ENCODE peak calls at places on chromosomes 13 and 19, in six cellular contexts. B is cardiac fibroblast, N is fibroblast of mammary gland, E is iPS DF 6.9, P is heart left ventricle, V is fibroblast of pulmonary artery. D is an unnamed sample.

GRCh38 chr13:113774177-113775107 is 15.4 kb downstream of the TMEM255B start:
- DNase-seq in B (peak), N (peak), E (no peak), P (no peak), V (peak), D (no peak)

GRCh38 chr19:16641695-16642094 is 13.7 kb upstream of the MED26 start:
- DNase-seq in B (no peak), N (no peak), E (no peak), P (no peak), V (no peak), D (no peak)

GRCh38 chr13:88188986-88189385 is 517.8 kb downstream of the SLITRK5 start:
- DNase-seq in B (no peak), N (no peak), E (no peak), P (no peak), V (no peak), D (no peak)

GRCh38 chr19:1239420-1239795 is 1.6 kb upstream of the CBARP start:
- DNase-seq in B (no peak), N (no peak), E (no peak), P (no peak), V (no peak), D (no peak)

GRCh38 chr19:41914906-41915247 is 13.4 kb downstream of the ERFL start:
- DNase-seq in B (no peak), N (no peak), E (no peak), P (no peak), V (no peak), D (no peak)

GRCh38 chr13:111914241-111915103 is 152.5 kb upstream of the SOX1 start:
- DNase-seq in B (no peak), N (no peak), E (no peak), P (peak), V (no peak), D (no peak)

GRCh38 chr13:25375727-25376358 is 4.1 kb downstream of the ATP8A2 start:
- DNase-seq in B (peak), N (peak), E (no peak), P (no peak), V (peak), D (no peak)

GRCh38 chr19:50658438-50659317 is 9.4 kb downstream of the C19orf81 start:
- DNase-seq in B (peak), N (peak), E (no peak), P (peak), V (peak), D (peak)

GRCh38 chr19:18049390-18049789 is 37.3 kb downstream of the IL12RB1 start:
- DNase-seq in B (peak), N (peak), E (no peak), P (peak), V (peak), D (peak)

GRCh38 chr13:28658539-28658795 is 463 bp upstream of the POMP start:
- DNase-seq in B (no peak), N (peak), E (no peak), P (no peak), V (no peak), D (no peak)

GRCh38 chr19:29596885-29597525 is 9.1 kb upstream of the POP4 start:
- DNase-seq in B (peak), N (peak), E (no peak), P (no peak), V (peak), D (no peak)

GRCh38 chr19:51712461-51713081 is 11.2 kb downstream of the HAS1 start:
- DNase-seq in B (peak), N (peak), E (peak), P (no peak), V (peak), D (no peak)

GRCh38 chr13:46726347-46726746 is 70.6 kb downstream of the ESD start:
- DNase-seq in B (no peak), N (no peak), E (no peak), P (no peak), V (no peak), D (no peak)

GRCh38 chr13:28564030-28564429 is 69.1 kb upstream of the FLT1 start:
- DNase-seq in B (no peak), N (no peak), E (no peak), P (no peak), V (no peak), D (no peak)

GRCh38 chr13:24899601-24900000 is 135.6 kb downstream of the RNF17 start:
- DNase-seq in B (peak), N (no peak), E (no peak), P (no peak), V (no peak), D (no peak)

GRCh38 chr13:100535401-100536135 is 53.0 kb downstream of the GGACT start:
- DNase-seq in B (peak), N (peak), E (no peak), P (no peak), V (peak), D (no peak)

GRCh38 chr13:32610977-32611376 is 24.7 kb downstream of the PDS5B start:
- DNase-seq in B (no peak), N (no peak), E (no peak), P (no peak), V (no peak), D (no peak)

GRCh38 chr13:79455331-79455730 is 25.6 kb upstream of the NDFIP2 start:
- DNase-seq in B (peak), N (peak), E (no peak), P (no peak), V (no peak), D (no peak)

GRCh38 chr13:79775830-79776229 is 294.9 kb downstream of the NDFIP2 start:
- DNase-seq in B (peak), N (peak), E (peak), P (peak), V (peak), D (no peak)

GRCh38 chr19:14477417-14478112 is 2.4 kb upstream of the PTGER1 start:
- DNase-seq in B (no peak), N (no peak), E (no peak), P (no peak), V (no peak), D (no peak)

GRCh38 chr19:50663280-50663790 is 14.1 kb downstream of the C19orf81 start:
- DNase-seq in B (no peak), N (peak), E (no peak), P (no peak), V (no peak), D (no peak)

GRCh38 chr13:40231311-40231710 is 435.1 kb downstream of the FOXO1 start:
- DNase-seq in B (no peak), N (peak), E (no peak), P (no peak), V (no peak), D (no peak)

GRCh38 chr19:32677657-32678056 is 2.0 kb downstream of the RGS9BP start:
- DNase-seq in B (no peak), N (no peak), E (no peak), P (no peak), V (no peak), D (no peak)

GRCh38 chr13:36819811-36820140 is 754 bp downstream of the RFXAP start:
- DNase-seq in B (peak), N (peak), E (no peak), P (peak), V (peak), D (no peak)

GRCh38 chr13:36818483-36819063 is 449 bp upstream of the RFXAP start:
- DNase-seq in B (no peak), N (peak), E (no peak), P (no peak), V (no peak), D (no peak)

GRCh38 chr13:36820222-36820621 is 1.2 kb downstream of the RFXAP start:
- DNase-seq in B (peak), N (no peak), E (no peak), P (no peak), V (no peak), D (no peak)

GRCh38 chr13:36819064-36819810 is at the start of gene RFXAP:
- DNase-seq in B (peak), N (peak), E (peak), P (peak), V (peak), D (peak)

DNA sequence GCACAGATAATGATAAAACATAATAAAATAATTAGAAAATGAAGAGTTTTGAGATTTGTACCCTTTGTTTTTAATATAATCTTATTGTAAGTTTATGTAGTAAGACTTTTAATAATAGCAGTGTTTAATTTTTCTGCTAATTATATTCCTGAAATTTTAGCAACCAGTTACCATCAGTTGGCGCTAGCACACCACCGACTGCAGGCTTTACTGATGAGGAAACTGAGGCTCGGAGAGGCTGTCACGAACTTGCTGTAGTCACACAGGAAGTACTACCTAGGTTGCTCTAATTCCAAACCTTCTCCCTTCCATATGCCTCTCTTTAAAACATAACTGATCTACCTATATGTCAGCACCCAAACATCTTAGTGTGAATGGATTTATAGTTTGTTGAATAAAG is 1.0 kb upstream of the RFXAP start:
- DNase-seq in B (no peak), N (no peak), E (no peak), P (no peak), V (no peak), D (no peak)
- H3K4me3 ChIP-seq in B (no peak), N (no peak), E (no peak), P (peak), V (no peak), D (peak)

GRCh38 chr19:3604227-3604986 is 2.3 kb downstream of the TBXA2R start:
- DNase-seq in B (no peak), N (no peak), E (no peak), P (no peak), V (no peak), D (no peak)

GRCh38 chr19:3606174-3606689 is 443 bp downstream of the TBXA2R start:
- DNase-seq in B (no peak), N (no peak), E (no peak), P (no peak), V (no peak), D (no peak)

GRCh38 chr19:3605770-3606169 is 905 bp downstream of the TBXA2R start:
- DNase-seq in B (no peak), N (no peak), E (no peak), P (no peak), V (no peak), D (no peak)

GRCh38 chr19:3605361-3605760 is 1.3 kb downstream of the TBXA2R start:
- DNase-seq in B (no peak), N (no peak), E (no peak), P (no peak), V (no peak), D (no peak)

DNA sequence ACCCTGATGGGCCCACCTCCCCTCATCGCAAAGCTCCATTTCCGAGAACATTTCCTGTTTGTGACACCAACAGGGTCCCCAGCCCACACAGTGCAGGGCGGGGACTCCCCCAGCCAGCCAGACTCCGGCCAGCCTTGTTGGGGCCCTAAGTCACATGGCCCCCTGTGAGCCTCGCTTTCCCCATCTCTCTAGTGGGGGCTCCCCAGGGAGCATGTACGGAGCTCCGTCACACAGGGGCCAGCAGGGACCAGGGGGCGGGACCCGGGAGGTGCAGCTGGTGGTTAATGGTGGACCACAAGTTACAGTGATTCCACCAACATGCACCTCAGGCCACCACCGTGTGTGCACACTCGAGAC is 1.7 kb downstream of the TBXA2R start:
- DNase-seq in B (no peak), N (no peak), E (no peak), P (no peak), V (no peak), D (no peak)
- H3K4me3 ChIP-seq in B (no peak), N (no peak), E (no peak), P (peak), V (no peak), D (peak)

GRCh38 chr13:30088312-30088855 is 219.0 kb downstream of the KATNAL1 start:
- DNase-seq in B (no peak), N (no peak), E (no peak), P (no peak), V (no peak), D (no peak)

GRCh38 chr13:30094015-30094533 is 213.3 kb downstream of the KATNAL1 start:
- DNase-seq in B (no peak), N (no peak), E (no peak), P (no peak), V (no peak), D (no peak)

GRCh38 chr13:30091691-30092090 is 215.7 kb downstream of the KATNAL1 start:
- DNase-seq in B (no peak), N (no peak), E (no peak), P (no peak), V (no peak), D (no peak)

GRCh38 chr13:30091035-30091434 is 216.3 kb downstream of the KATNAL1 start:
- DNase-seq in B (no peak), N (no peak), E (no peak), P (no peak), V (no peak), D (no peak)
- H3K4me3 ChIP-seq in B (no peak), N (no peak), E (no peak), P (no peak), V (no peak), D (no peak)

DNA sequence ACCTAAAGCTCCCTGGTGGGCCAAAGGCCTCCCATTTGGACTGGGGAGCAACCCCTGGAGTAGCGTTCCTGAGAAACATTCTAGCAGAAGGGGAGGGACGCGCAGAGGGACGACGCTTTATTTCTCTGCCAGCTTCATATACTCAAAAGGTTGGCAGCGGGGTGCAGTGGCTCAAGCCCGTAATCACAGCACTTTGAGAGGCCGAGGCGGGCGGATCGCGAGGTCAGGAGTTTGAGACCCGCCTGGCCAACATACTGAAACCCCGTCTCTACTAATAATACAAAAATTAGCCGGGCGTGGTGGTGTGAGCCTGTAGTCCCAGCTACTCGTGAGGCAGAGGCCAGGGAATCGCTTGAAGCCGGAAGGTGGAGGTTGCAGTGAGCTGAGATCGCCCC is 16.8 kb downstream of the RB1 start:
- DNase-seq in B (no peak), N (no peak), E (no peak), P (no peak), V (no peak), D (no peak)
- H3K4me3 ChIP-seq in B (no peak), N (no peak), E (no peak), P (peak), V (no peak), D (peak)

GRCh38 chr13:97369269-97369893 is 64.6 kb upstream of the RAP2A start:
- DNase-seq in B (peak), N (peak), E (no peak), P (no peak), V (no peak), D (no peak)
- H3K4me3 ChIP-seq in B (peak), N (peak), E (no peak), P (peak), V (no peak), D (peak)

GRCh38 chr19:19626516-19627441 is 1.2 kb downstream of the LPAR2 start:
- DNase-seq in B (no peak), N (no peak), E (no peak), P (no peak), V (no peak), D (no peak)
- H3K4me3 ChIP-seq in B (no peak), N (no peak), E (peak), P (no peak), V (no peak), D (peak)